ENCODE peak calls at places on chromosomes 7 and 10, in ten cellular contexts. D is HCT116, C is GM12891, P is stomach, R is prostate gland, G is HepG2, V is suprapubic skin, J is sigmoid colon, Z is upper lobe of left lung, W is K562. S is an unnamed sample.

GRCh38 chr7:14495633-14496032 is 406.9 kb downstream of the DGKB start:
- DNase-seq in R (no peak), Z (no peak), P (no peak), V (no peak), G (no peak), J (no peak), D (no peak), W (no peak), C (no peak), S (no peak)

GRCh38 chr7:37448057-37448636 is 517 bp downstream of the ELMO1 start:
- DNase-seq in C (peak; percentile 36), D (no peak), R (no peak), V (peak; percentile 68), W (no peak), P (no peak), G (no peak), J (peak; percentile 68), Z (peak; percentile 46), S (peak; percentile 17)

GRCh38 chr10:13658256-13658655 is 71.5 kb downstream of the PRPF18 start:
- DNase-seq in J (peak; percentile 22), G (no peak), W (no peak), R (no peak), D (no peak), P (no peak), V (no peak), Z (no peak), C (no peak), S (no peak)

GRCh38 chr10:22252286-22252800 is 34.5 kb upstream of the EBLN1 start:
- DNase-seq in Z (peak; percentile 38), P (peak; percentile 33), R (peak; percentile 56), V (peak; percentile 64), G (no peak), W (no peak), C (peak; percentile 34), J (peak; percentile 79), D (no peak), S (peak; percentile 27)

GRCh38 chr10:19212590-19212989 is 164.0 kb downstream of the MALRD1 start:
- DNase-seq in R (no peak), G (no peak), C (no peak), W (no peak), P (no peak), D (no peak), V (no peak), Z (no peak), J (no peak), S (no peak)

GRCh38 chr10:32687116-32687515 is 241.2 kb downstream of the CCDC7 start:
- DNase-seq in G (no peak), J (no peak), V (no peak), R (no peak), C (no peak), W (no peak), P (no peak), Z (no peak), D (no peak), S (no peak)

GRCh38 chr10:100827819-100828743 is 82.7 kb downstream of the PAX2 start:
- DNase-seq in D (no peak), V (no peak), J (peak; percentile 62), C (peak; percentile 63), P (peak; percentile 55), R (peak; percentile 15), W (peak; percentile 51), Z (no peak), G (no peak), S (peak; percentile 49)

GRCh38 chr10:81978238-81978637 is 103.2 kb downstream of the NRG3 start:
- DNase-seq in R (no peak), Z (no peak), D (no peak), V (no peak), P (no peak), J (no peak), C (no peak), G (peak; percentile 0), W (no peak), S (no peak)

GRCh38 chr7:33869176-33869575 is 36.2 kb upstream of the BMPER start:
- DNase-seq in P (no peak), G (no peak), J (no peak), D (no peak), Z (no peak), W (no peak), V (no peak), R (no peak), C (no peak), S (no peak)

GRCh38 chr10:24206926-24207701 is 1.8 kb upstream of the KIAA1217 start:
- DNase-seq in C (no peak), W (no peak), P (no peak), J (no peak), V (no peak), Z (no peak), D (no peak), R (no peak), G (no peak), S (peak; percentile 27)

GRCh38 chr7:99720370-99721128 is 14.4 kb downstream of the CYP3A7 start:
- DNase-seq in P (no peak), D (no peak), G (peak; percentile 70), C (no peak), W (no peak), J (no peak), V (no peak), Z (no peak), R (no peak), S (peak; percentile 43)

GRCh38 chr10:3482200-3482993 is 302.6 kb downstream of the KLF6 start:
- DNase-seq in J (peak; percentile 88), P (peak; percentile 49), G (peak; percentile 30), R (peak; percentile 91), Z (peak; percentile 68), W (peak; percentile 44), V (peak; percentile 81), D (peak; percentile 88), C (no peak), S (peak; percentile 65)
- TF ChIP-seq POLR2AphosphoS5 in J (peak; percentile 96), P (peak; percentile 83), G (no peak), R (peak; percentile 100), Z (peak; percentile 64), W (no peak), V (peak; percentile 89), D (peak; percentile 27), C (no peak), S (peak; percentile 81)

GRCh38 chr7:64310426-64310825 is 3.3 kb upstream of the ZNF736 start:
- DNase-seq in C (no peak), J (no peak), R (no peak), G (no peak), W (no peak), Z (no peak), P (no peak), V (no peak), D (no peak), S (no peak)

GRCh38 chr7:64312826-64313225 is 935 bp upstream of the ZNF736 start:
- DNase-seq in V (no peak), R (no peak), W (no peak), Z (no peak), P (no peak), D (no peak), G (no peak), C (no peak), J (no peak), S (no peak)

GRCh38 chr7:64308019-64308275 is 5.8 kb upstream of the ZNF736 start:
- DNase-seq in Z (no peak), W (no peak), P (no peak), G (no peak), C (no peak), R (no peak), J (no peak), V (no peak), D (no peak), S (peak; percentile 19)

GRCh38 chr7:64314493-64315020 is 796 bp downstream of the ZNF736 start:
- DNase-seq in G (no peak), R (no peak), Z (no peak), C (no peak), W (no peak), P (no peak), V (no peak), J (no peak), D (no peak), S (no peak)

DNA sequence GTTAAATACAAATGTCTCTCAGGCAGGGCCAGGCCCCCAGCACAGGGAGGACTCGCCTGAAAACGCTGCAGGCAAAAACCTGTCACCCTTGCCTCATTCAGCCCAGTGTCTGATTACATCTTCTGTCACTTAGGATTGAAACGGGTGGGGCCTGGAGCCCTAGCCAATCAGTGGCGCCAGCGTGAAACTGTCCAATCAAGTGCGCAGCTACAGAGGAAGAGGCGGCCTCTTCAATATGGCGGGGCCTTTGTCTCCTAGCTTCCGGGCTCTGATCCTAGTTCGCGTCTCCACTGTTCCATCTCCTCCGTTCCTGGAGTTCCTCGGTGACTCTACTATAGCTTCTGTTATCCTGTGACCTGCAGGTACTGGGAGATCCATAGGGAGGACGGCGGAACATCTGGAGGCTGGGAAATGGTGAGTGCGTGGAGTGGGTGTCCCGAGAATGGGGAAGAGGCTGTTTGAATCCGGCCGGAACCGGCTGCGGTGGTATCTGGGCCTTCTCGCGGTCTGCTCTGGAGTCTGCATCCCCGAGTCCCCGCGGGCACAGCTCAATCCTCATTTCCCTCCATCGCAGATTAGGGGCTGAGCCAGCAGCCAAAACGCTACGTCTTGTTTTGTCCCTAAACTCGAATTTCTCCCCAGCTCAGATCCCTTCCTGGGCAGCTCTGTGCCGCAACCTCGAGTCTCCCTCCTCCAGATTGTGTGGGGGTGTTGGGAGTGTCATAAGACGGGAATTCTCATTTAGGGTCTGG is at the start of gene ZNF736:
- DNase-seq in W (peak; percentile 90), V (peak; percentile 95), C (peak; percentile 65), Z (peak; percentile 94), P (peak; percentile 89), J (peak; percentile 95), R (peak; percentile 89), G (no peak), D (no peak), S (peak; percentile 91)
- TF ChIP-seq POLR2A in W (peak; percentile 89), V (no peak), C (peak; percentile 86), Z (peak; percentile 24), P (no peak), J (no peak), R (peak; percentile 58), G (no peak), D (no peak), S (peak; percentile 75)

DNA sequence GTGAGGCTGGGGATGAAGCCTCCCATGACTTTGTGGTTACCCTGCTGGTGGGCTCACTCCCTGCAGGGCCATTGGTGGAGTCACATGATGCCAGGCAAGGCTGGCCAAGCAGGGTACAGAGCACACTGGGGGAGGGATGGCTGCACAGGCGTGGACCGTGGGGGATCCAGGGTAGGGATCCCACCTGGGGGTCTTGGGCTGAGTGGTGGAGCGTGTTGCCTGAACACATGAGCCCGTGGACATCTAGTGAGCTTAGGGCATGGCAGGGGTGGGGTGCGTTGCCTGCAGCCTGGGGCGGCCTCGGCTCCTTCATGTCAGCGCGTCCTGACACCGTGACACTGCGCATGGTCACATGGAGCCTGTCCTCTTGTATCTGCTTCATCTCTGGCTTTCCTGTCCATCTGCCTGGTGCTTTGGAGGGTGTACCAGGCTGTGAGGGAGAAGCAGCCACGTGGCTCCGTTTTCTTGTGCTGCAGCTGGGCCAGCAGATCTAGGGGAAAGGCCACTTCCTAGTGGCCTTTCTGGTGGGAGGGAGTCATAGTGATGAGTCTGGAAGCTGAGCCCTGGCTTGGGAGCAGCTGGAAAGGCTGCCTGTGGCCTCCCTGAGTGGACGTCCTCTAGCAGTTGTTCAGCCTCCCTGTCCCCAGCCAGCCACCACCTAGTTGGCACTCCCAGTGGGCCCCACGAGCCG is 96.2 kb downstream of the LHPP start:
- DNase-seq in Z (no peak), D (no peak), C (no peak), W (no peak), V (peak; percentile 48), P (no peak), G (no peak), J (no peak), R (no peak), S (no peak)
- TF ChIP-seq POLR2AphosphoS5 in Z (no peak), D (no peak), C (no peak), W (no peak), V (no peak), P (no peak), G (no peak), J (no peak), R (no peak), S (no peak)

GRCh38 chr7:130914589-130915294 is 180.7 kb upstream of the KLF14 start:
- DNase-seq in P (no peak), W (no peak), G (no peak), V (no peak), R (no peak), J (no peak), C (no peak), Z (no peak), D (no peak), S (no peak)
- TF ChIP-seq POLR2A in P (no peak), W (no peak), G (no peak), V (no peak), R (no peak), J (no peak), C (no peak), Z (no peak), D (no peak), S (no peak)

S was measured in transverse colon.